ENCODE peak calls at places on chromosome 16, in four cellular contexts. I, Q, K and G are unnamed samples.

GRCh38 chr16:72202014-72202413 is 30.1 kb upstream of the PMFBP1 start:
- DNase-seq in I (peak; percentile 61), Q (no peak), K (no peak), G (no peak)

GRCh38 chr16:10923650-10924214 is 18.5 kb downstream of the DEXI start:
- DNase-seq in I (no peak), Q (no peak), K (no peak), G (peak; percentile 31)

GRCh38 chr16:52825882-52826281 is 226.8 kb downstream of the CHD9NB start:
- DNase-seq in I (no peak), Q (no peak), K (no peak), G (no peak)

GRCh38 chr16:65909310-65910050 is 457.0 kb upstream of the CDH5 start:
- DNase-seq in I (no peak), Q (no peak), K (no peak), G (no peak)

GRCh38 chr16:27665881-27666280 is 115.9 kb downstream of the KATNIP start:
- DNase-seq in I (no peak), Q (peak; percentile 37), K (no peak), G (no peak)

GRCh38 chr16:89727406-89728120 is 6.2 kb downstream of the ZNF276 start:
- DNase-seq in I (no peak), Q (no peak), K (no peak), G (no peak)

GRCh38 chr16:83793179-83793578 is 14.6 kb upstream of the HSBP1 start:
- DNase-seq in I (no peak), Q (no peak), K (no peak), G (no peak)

GRCh38 chr16:14502256-14502875 is 127.7 kb downstream of the PARN start:
- DNase-seq in I (no peak), Q (no peak), K (no peak), G (no peak)

GRCh38 chr16:30557397-30557949 is 701 bp downstream of the ZNF764 start:
- DNase-seq in I (no peak), Q (no peak), K (no peak), G (no peak)

GRCh38 chr16:87108278-87108677 is 208.9 kb downstream of the C16orf95 start:
- DNase-seq in I (no peak), Q (no peak), K (no peak), G (no peak)

GRCh38 chr16:2529061-2529931 is 1.9 kb downstream of the CEMP1 start:
- DNase-seq in I (no peak), Q (peak; percentile 12), K (no peak), G (no peak)

GRCh38 chr16:31472559-31473203 is 729 bp downstream of the TGFB1I1 start:
- DNase-seq in I (peak; percentile 86), Q (peak; percentile 88), K (peak; percentile 78), G (peak; percentile 81)

GRCh38 chr16:81758376-81758775 is 20.7 kb upstream of the PLCG2 start:
- DNase-seq in I (peak; percentile 47), Q (peak; percentile 9), K (no peak), G (no peak)

GRCh38 chr16:138049-138417 is 440 bp downstream of the NPRL3 start:
- DNase-seq in I (no peak), Q (no peak), K (no peak), G (no peak)

GRCh38 chr16:28179354-28179753 is 32.4 kb downstream of the XPO6 start:
- DNase-seq in I (peak; percentile 23), Q (no peak), K (no peak), G (no peak)

GRCh38 chr16:14350081-14350480 is 279.0 kb downstream of the MRTFB start:
- DNase-seq in I (no peak), Q (no peak), K (no peak), G (no peak)

GRCh38 chr16:85401917-85402766 is 211.0 kb upstream of the GSE1 start:
- DNase-seq in I (no peak), Q (no peak), K (no peak), G (no peak)

GRCh38 chr16:17161034-17161433 is 309.7 kb downstream of the XYLT1 start:
- DNase-seq in I (no peak), Q (no peak), K (no peak), G (no peak)

GRCh38 chr16:68296291-68296690 is 14.5 kb downstream of the SLC7A6OS start:
- DNase-seq in I (no peak), Q (no peak), K (no peak), G (no peak)

GRCh38 chr16:24729243-24729966 is at the start of gene TNRC6A:
- DNase-seq in I (peak; percentile 92), Q (peak; percentile 86), K (peak; percentile 54), G (peak; percentile 51)

GRCh38 chr16:56190903-56191806 is at the start of gene GNAO1:
- DNase-seq in I (peak; percentile 35), Q (peak; percentile 51), K (no peak), G (no peak)

GRCh38 chr16:48862087-48862532 is 252.1 kb upstream of the N4BP1 start:
- DNase-seq in I (peak; percentile 86), Q (peak; percentile 80), K (peak; percentile 88), G (no peak)